ENCODE peak calls at places on chromosome 20, in eight cellular contexts. I, G, Q, E, M, C, O and J are unnamed samples.

GRCh38 chr20:3068986-3069900 is 2.2 kb upstream of the OXT start:
- DNase-seq in I (no peak), G (no peak), Q (no peak), E (no peak), M (no peak), C (no peak), O (no peak), J (no peak)

GRCh38 chr20:62925420-62926228 is 681 bp downstream of the DIDO1 start:
- DNase-seq in I (peak), G (no peak), Q (no peak), E (peak), M (no peak), C (no peak), O (no peak), J (no peak)

GRCh38 chr20:50601511-50602431 is 89.6 kb downstream of the RIPOR3 start:
- DNase-seq in I (no peak), G (no peak), Q (no peak), E (no peak), M (no peak), C (no peak), O (no peak), J (no peak)

GRCh38 chr20:58565461-58566175 is 50.4 kb upstream of the APCDD1L start:
- DNase-seq in I (no peak), G (no peak), Q (no peak), E (no peak), M (no peak), C (no peak), O (peak), J (no peak)

GRCh38 chr20:62728781-62729300 is 20.2 kb downstream of the NTSR1 start:
- DNase-seq in I (no peak), G (no peak), Q (no peak), E (no peak), M (no peak), C (no peak), O (peak), J (no peak)

GRCh38 chr20:44765647-44766367 is 20.1 kb downstream of the KCNK15 start:
- DNase-seq in I (no peak), G (no peak), Q (no peak), E (no peak), M (no peak), C (no peak), O (no peak), J (peak)

GRCh38 chr20:57560554-57561355 is at the start of gene PCK1:
- DNase-seq in I (no peak), G (peak), Q (peak), E (no peak), M (peak), C (no peak), O (no peak), J (no peak)

GRCh38 chr20:1648101-1648500 is 9.5 kb downstream of the SIRPG start:
- DNase-seq in I (no peak), G (no peak), Q (no peak), E (no peak), M (no peak), C (no peak), O (no peak), J (no peak)

GRCh38 chr20:29079769-29080690 is 2177.4 kb upstream of the DEFB115 start:
- DNase-seq in I (peak), G (no peak), Q (no peak), E (no peak), M (no peak), C (peak), O (no peak), J (no peak)

GRCh38 chr20:11852801-11853200 is 64.9 kb upstream of the BTBD3 start:
- DNase-seq in I (no peak), G (peak), Q (no peak), E (no peak), M (no peak), C (peak), O (no peak), J (no peak)

GRCh38 chr20:50088022-50088421 is 24.9 kb downstream of the UBE2V1 start:
- DNase-seq in I (no peak), G (no peak), Q (no peak), E (no peak), M (no peak), C (no peak), O (no peak), J (no peak)

GRCh38 chr20:46350986-46351267 is 42.6 kb upstream of the CDH22 start:
- DNase-seq in I (no peak), G (no peak), Q (no peak), E (no peak), M (no peak), C (no peak), O (no peak), J (no peak)

GRCh38 chr20:33689493-33689892 is 3.3 kb upstream of the E2F1 start:
- DNase-seq in I (no peak), G (no peak), Q (no peak), E (no peak), M (no peak), C (no peak), O (no peak), J (no peak)

GRCh38 chr20:41137412-41138216 is at the start of gene PLCG1:
- DNase-seq in I (peak), G (peak), Q (peak), E (peak), M (peak), C (peak), O (peak), J (peak)

GRCh38 chr20:38844963-38845362 is 39.5 kb downstream of the PPP1R16B start:
- DNase-seq in I (no peak), G (no peak), Q (no peak), E (no peak), M (no peak), C (no peak), O (no peak), J (no peak)

GRCh38 chr20:59175861-59176260 is 12.2 kb downstream of the ZNF831 start:
- DNase-seq in I (no peak), G (no peak), Q (no peak), E (no peak), M (no peak), C (no peak), O (no peak), J (no peak)

GRCh38 chr20:45114465-45115385 is at the start of gene WFDC5:
- DNase-seq in I (no peak), G (no peak), Q (no peak), E (peak), M (no peak), C (no peak), O (no peak), J (no peak)

GRCh38 chr20:41411458-41411857 is 44.8 kb upstream of the EMILIN3 start:
- DNase-seq in I (no peak), G (no peak), Q (no peak), E (no peak), M (no peak), C (no peak), O (no peak), J (no peak)

GRCh38 chr20:40233401-40233800 is 455.6 kb downstream of the MAFB start:
- DNase-seq in I (no peak), G (no peak), Q (no peak), E (no peak), M (no peak), C (no peak), O (no peak), J (no peak)

GRCh38 chr20:48338717-48339116 is 489.1 kb downstream of the PREX1 start:
- DNase-seq in I (no peak), G (no peak), Q (no peak), E (no peak), M (no peak), C (no peak), O (no peak), J (no peak)

GRCh38 chr20:17643531-17644188 is 38.4 kb downstream of the RRBP1 start:
- DNase-seq in I (no peak), G (no peak), Q (no peak), E (no peak), M (no peak), C (no peak), O (peak), J (no peak)

GRCh38 chr20:57390604-57391438 is at the start of gene RBM38:
- DNase-seq in I (peak), G (peak), Q (peak), E (peak), M (no peak), C (no peak), O (peak), J (peak)

GRCh38 chr20:59836768-59837167 is 96.7 kb downstream of the SYCP2 start:
- DNase-seq in I (no peak), G (no peak), Q (no peak), E (no peak), M (no peak), C (no peak), O (no peak), J (no peak)

GRCh38 chr20:62921119-62921687 is 5.1 kb downstream of the DIDO1 start:
- DNase-seq in I (peak), G (peak), Q (peak), E (peak), M (no peak), C (no peak), O (no peak), J (peak)